ENCODE peak calls at places on chromosomes 13 and 19, in nine cellular contexts. K, B, D, F, A, H, T, G and V are unnamed samples.
A peak's percentile ranks its signal among the peaks of the same experiment; 100 is the strongest.

GRCh38 chr19:19649580-19649995 is 6.1 kb upstream of the GMIP start:
- DNase-seq in K (no peak), B (no peak), D (no peak), F (no peak), A (no peak), H (no peak), T (no peak), G (no peak), V (no peak)

GRCh38 chr19:1690570-1691307 is 38.3 kb upstream of the TCF3 start:
- DNase-seq in K (no peak), B (no peak), D (no peak), F (peak; percentile 60), A (no peak), H (peak; percentile 68), T (peak; percentile 81), G (no peak), V (no peak)

GRCh38 chr13:48562296-48563066 is 29.6 kb upstream of the RCBTB2 start:
- DNase-seq in K (no peak), B (no peak), D (no peak), F (peak; percentile 33), A (no peak), H (peak; percentile 79), T (peak; percentile 73), G (no peak), V (no peak)

GRCh38 chr13:113930711-113931637 is 42.9 kb downstream of the C13orf46 start:
- DNase-seq in K (no peak), B (peak; percentile 4), D (no peak), F (no peak), A (no peak), H (peak; percentile 46), T (peak; percentile 75), G (no peak), V (no peak)

GRCh38 chr19:13281567-13282291 is 131.5 kb downstream of the IER2 start:
- DNase-seq in K (no peak), B (no peak), D (no peak), F (no peak), A (no peak), H (no peak), T (no peak), G (no peak), V (no peak)

GRCh38 chr13:20446900-20447299 is 78.8 kb downstream of the CRYL1 start:
- DNase-seq in K (no peak), B (no peak), D (no peak), F (no peak), A (no peak), H (no peak), T (no peak), G (no peak), V (no peak)

GRCh38 chr13:113547248-113547971 is 37.1 kb upstream of the TFDP1 start:
- DNase-seq in K (no peak), B (no peak), D (no peak), F (peak; percentile 5), A (peak; percentile 75), H (no peak), T (no peak), G (no peak), V (no peak)

GRCh38 chr19:4986471-4986888 is 17.6 kb downstream of the KDM4B start:
- DNase-seq in K (no peak), B (no peak), D (no peak), F (no peak), A (no peak), H (no peak), T (no peak), G (no peak), V (no peak)

GRCh38 chr13:35979378-35979911 is 151.7 kb downstream of the DCLK1 start:
- DNase-seq in K (peak; percentile 38), B (peak; percentile 79), D (peak; percentile 74), F (peak; percentile 45), A (peak; percentile 100), H (no peak), T (no peak), G (no peak), V (no peak)

GRCh38 chr19:30093966-30094770 is 152.1 kb downstream of the URI1 start:
- DNase-seq in K (no peak), B (no peak), D (no peak), F (no peak), A (no peak), H (no peak), T (no peak), G (no peak), V (no peak)

GRCh38 chr13:78022164-78022877 is 103.7 kb upstream of the EDNRB start:
- DNase-seq in K (no peak), B (no peak), D (no peak), F (peak; percentile 17), A (peak; percentile 61), H (peak; percentile 66), T (peak; percentile 45), G (peak; percentile 8), V (no peak)

GRCh38 chr13:112905619-112905989 is 63.4 kb upstream of the MCF2L start:
- DNase-seq in K (no peak), B (no peak), D (no peak), F (no peak), A (no peak), H (no peak), T (no peak), G (no peak), V (no peak)

GRCh38 chr13:37995052-37995451 is 125.5 kb upstream of the TRPC4 start:
- DNase-seq in K (no peak), B (no peak), D (no peak), F (no peak), A (no peak), H (no peak), T (no peak), G (peak; percentile 17), V (no peak)

GRCh38 chr13:63393112-63393511 is 1977.5 kb upstream of the PCDH20 start:
- DNase-seq in K (no peak), B (no peak), D (no peak), F (no peak), A (no peak), H (no peak), T (no peak), G (no peak), V (no peak)

GRCh38 chr13:112831801-112832200 is 137.2 kb upstream of the MCF2L start:
- DNase-seq in K (no peak), B (no peak), D (no peak), F (no peak), A (no peak), H (no peak), T (no peak), G (no peak), V (no peak)

GRCh38 chr13:31207630-31208549 is 8.1 kb downstream of the B3GLCT start:
- DNase-seq in K (peak; percentile 55), B (no peak), D (no peak), F (no peak), A (peak; percentile 73), H (no peak), T (no peak), G (no peak), V (no peak)

DNA sequence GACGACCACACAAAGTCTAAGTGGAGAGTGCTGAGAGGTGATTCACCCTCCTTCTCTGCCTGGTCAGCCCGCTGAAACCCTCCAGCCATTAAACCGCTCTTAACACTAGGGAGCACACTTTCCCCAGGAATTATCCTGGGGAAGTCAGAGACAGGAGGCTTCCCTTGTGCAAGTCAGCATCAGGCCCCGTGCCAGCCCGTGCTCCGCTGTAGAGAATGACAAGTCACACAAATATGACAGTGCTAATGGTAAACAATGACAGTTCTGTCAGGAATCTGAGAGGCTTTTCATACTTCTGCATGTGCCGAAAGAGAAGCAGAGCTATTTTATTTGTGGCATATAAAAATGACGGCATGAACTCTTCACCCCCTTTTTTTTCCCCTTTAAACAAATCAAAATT is 816.9 kb upstream of the SLC10A2 start:
- DNase-seq in K (peak; percentile 77), B (peak; percentile 83), D (peak; percentile 46), F (peak; percentile 50), A (peak; percentile 64), H (no peak), T (no peak), G (peak; percentile 60), V (peak; percentile 36)
- TF ChIP-seq CTCF in K (peak; percentile 62), B (peak; percentile 63), D (peak; percentile 30), F (no peak), A (peak; percentile 38), H (no peak), T (no peak), G (no peak), V (peak; percentile 72)

GRCh38 chr19:43763473-43763939 is 8.7 kb upstream of the SMG9 start:
- DNase-seq in K (no peak), B (no peak), D (no peak), F (no peak), A (peak; percentile 67), H (peak; percentile 75), T (peak; percentile 52), G (no peak), V (no peak)

GRCh38 chr19:43762814-43763213 is 8.1 kb upstream of the SMG9 start:
- DNase-seq in K (no peak), B (no peak), D (no peak), F (no peak), A (no peak), H (no peak), T (no peak), G (no peak), V (no peak)

GRCh38 chr19:43760941-43761340 is 6.2 kb upstream of the SMG9 start:
- DNase-seq in K (no peak), B (no peak), D (no peak), F (no peak), A (no peak), H (no peak), T (no peak), G (no peak), V (no peak)

GRCh38 chr19:43755256-43755801 is 567 bp upstream of the SMG9 start:
- DNase-seq in K (peak; percentile 88), B (peak; percentile 57), D (no peak), F (peak; percentile 90), A (peak; percentile 71), H (peak; percentile 84), T (peak; percentile 82), G (peak; percentile 71), V (peak; percentile 55)

GRCh38 chr19:43759515-43759914 is 4.8 kb upstream of the SMG9 start:
- DNase-seq in K (no peak), B (no peak), D (no peak), F (no peak), A (peak; percentile 57), H (no peak), T (no peak), G (no peak), V (no peak)
- TF ChIP-seq CTCF in K (no peak), B (no peak), D (peak; percentile 65), F (no peak), A (peak; percentile 70), H (peak; percentile 55), T (no peak), G (no peak), V (peak; percentile 19)

DNA sequence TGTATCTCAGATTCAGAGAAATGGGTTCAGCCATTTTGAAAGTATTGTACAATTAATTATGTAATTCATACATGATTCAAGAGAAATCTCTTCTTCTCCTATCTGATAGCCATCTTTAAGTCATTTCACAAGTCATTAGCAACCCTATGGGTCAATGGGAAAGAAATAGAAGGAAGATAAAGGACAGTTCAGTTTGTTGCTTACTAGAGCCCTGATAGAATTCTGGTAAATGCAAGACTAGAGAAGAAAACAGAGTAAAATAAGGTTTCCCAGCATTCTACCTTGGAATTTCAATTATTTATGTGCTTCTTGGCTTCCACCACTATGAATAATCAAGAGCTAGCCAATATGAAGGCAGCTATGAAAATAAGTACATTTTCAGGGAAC is 117.7 kb downstream of the LHFPL6 start:
- DNase-seq in K (no peak), B (no peak), D (no peak), F (no peak), A (peak; percentile 49), H (no peak), T (no peak), G (no peak), V (no peak)
- TF ChIP-seq CTCF in K (no peak), B (no peak), D (no peak), F (no peak), A (no peak), H (no peak), T (no peak), G (no peak), V (no peak)

GRCh38 chr19:16542045-16542893 is at the start of gene CHERP:
- DNase-seq in K (peak; percentile 96), B (peak; percentile 74), D (peak; percentile 52), F (peak; percentile 95), A (peak; percentile 88), H (peak; percentile 96), T (peak; percentile 98), G (peak; percentile 92), V (peak; percentile 86)
- TF ChIP-seq CTCF in K (no peak), B (peak; percentile 56), D (no peak), F (no peak), A (no peak), H (no peak), T (no peak), G (no peak), V (no peak)